ENCODE peak calls at places on chromosomes 6 and 20, in six cellular contexts. One of them, this sample, is unnamed.

GRCh38 chr6:111716325-111716724 is 110.6 kb upstream of the TRAF3IP2 start:
- DNase-seq in SK-N-SH: no peak
- DNase-seq in GM23338: no peak
- DNase-seq in left ventricle myocardium inferior: no peak
- DNase-seq in mucosa of descending colon: no peak
- DNase-seq in MM.1S: no peak
- DNase-seq in this sample: no peak

GRCh38 chr6:134732761-134733160 is 217.1 kb downstream of the ALDH8A1 start:
- DNase-seq in SK-N-SH: no peak
- DNase-seq in GM23338: no peak
- DNase-seq in left ventricle myocardium inferior: no peak
- DNase-seq in mucosa of descending colon: no peak
- DNase-seq in MM.1S: no peak
- DNase-seq in this sample: no peak

GRCh38 chr6:141484726-141485125 is 648.0 kb upstream of the GJE1 start:
- DNase-seq in SK-N-SH: no peak
- DNase-seq in GM23338: no peak
- DNase-seq in left ventricle myocardium inferior: no peak
- DNase-seq in mucosa of descending colon: no peak
- DNase-seq in MM.1S: peak; percentile 86
- DNase-seq in this sample: no peak

GRCh38 chr20:36268501-36269342 is 32.4 kb downstream of the AAR2 start:
- DNase-seq in SK-N-SH: no peak
- DNase-seq in GM23338: no peak
- DNase-seq in left ventricle myocardium inferior: no peak
- DNase-seq in mucosa of descending colon: no peak
- DNase-seq in MM.1S: no peak
- DNase-seq in this sample: peak; percentile 56

GRCh38 chr6:12208190-12208589 is 82.0 kb upstream of the EDN1 start:
- DNase-seq in SK-N-SH: no peak
- DNase-seq in GM23338: no peak
- DNase-seq in left ventricle myocardium inferior: peak; percentile 27
- DNase-seq in mucosa of descending colon: peak; percentile 50
- DNase-seq in MM.1S: no peak
- DNase-seq in this sample: peak; percentile 55

GRCh38 chr6:52361347-52361944 is 505 bp upstream of the PAQR8 start:
- DNase-seq in SK-N-SH: no peak
- DNase-seq in GM23338: peak; percentile 10
- DNase-seq in left ventricle myocardium inferior: peak; percentile 19
- DNase-seq in mucosa of descending colon: peak; percentile 60
- DNase-seq in MM.1S: no peak
- DNase-seq in this sample: no peak

GRCh38 chr20:19497064-19497463 is 261.0 kb upstream of the RIN2 start:
- DNase-seq in SK-N-SH: no peak
- DNase-seq in GM23338: no peak
- DNase-seq in left ventricle myocardium inferior: no peak
- DNase-seq in mucosa of descending colon: no peak
- DNase-seq in MM.1S: no peak
- DNase-seq in this sample: no peak

GRCh38 chr6:30151580-30151979 is 9.4 kb downstream of the TRIM10 start:
- DNase-seq in SK-N-SH: no peak
- DNase-seq in GM23338: no peak
- DNase-seq in left ventricle myocardium inferior: no peak
- DNase-seq in mucosa of descending colon: no peak
- DNase-seq in MM.1S: no peak
- DNase-seq in this sample: no peak

GRCh38 chr6:124795879-124796838 is 166.1 kb upstream of the RNF217 start:
- DNase-seq in SK-N-SH: no peak
- DNase-seq in GM23338: peak; percentile 55
- DNase-seq in left ventricle myocardium inferior: peak; percentile 22
- DNase-seq in mucosa of descending colon: no peak
- DNase-seq in MM.1S: peak; percentile 12
- DNase-seq in this sample: no peak

GRCh38 chr6:52937908-52938307 is 28.4 kb upstream of the GSTA3 start:
- DNase-seq in SK-N-SH: no peak
- DNase-seq in GM23338: no peak
- DNase-seq in left ventricle myocardium inferior: no peak
- DNase-seq in mucosa of descending colon: no peak
- DNase-seq in MM.1S: no peak
- DNase-seq in this sample: no peak

GRCh38 chr20:60993647-60994046 is 258.4 kb upstream of the CDH4 start:
- DNase-seq in SK-N-SH: peak; percentile 17
- DNase-seq in GM23338: peak; percentile 11
- DNase-seq in left ventricle myocardium inferior: no peak
- DNase-seq in mucosa of descending colon: no peak
- DNase-seq in MM.1S: no peak
- DNase-seq in this sample: no peak

GRCh38 chr6:134707342-134707982 is 242.4 kb downstream of the ALDH8A1 start:
- DNase-seq in SK-N-SH: no peak
- DNase-seq in GM23338: peak; percentile 59
- DNase-seq in left ventricle myocardium inferior: no peak
- DNase-seq in mucosa of descending colon: no peak
- DNase-seq in MM.1S: no peak
- DNase-seq in this sample: no peak

GRCh38 chr20:62157387-62158087 is 14.0 kb downstream of the SS18L1 start:
- DNase-seq in SK-N-SH: no peak
- DNase-seq in GM23338: no peak
- DNase-seq in left ventricle myocardium inferior: no peak
- DNase-seq in mucosa of descending colon: no peak
- DNase-seq in MM.1S: no peak
- DNase-seq in this sample: no peak

GRCh38 chr6:88869263-88870023 is 94.0 kb downstream of the RNGTT start:
- DNase-seq in SK-N-SH: no peak
- DNase-seq in GM23338: no peak
- DNase-seq in left ventricle myocardium inferior: no peak
- DNase-seq in mucosa of descending colon: no peak
- DNase-seq in MM.1S: no peak
- DNase-seq in this sample: no peak

GRCh38 chr20:64107736-64108457 is 532 bp upstream of the NPBWR2 start:
- DNase-seq in SK-N-SH: no peak
- DNase-seq in GM23338: peak; percentile 0
- DNase-seq in left ventricle myocardium inferior: peak; percentile 5
- DNase-seq in mucosa of descending colon: no peak
- DNase-seq in MM.1S: no peak
- DNase-seq in this sample: peak; percentile 68

GRCh38 chr6:39892490-39893129 is 41.7 kb downstream of the MOCS1 start:
- DNase-seq in SK-N-SH: peak; percentile 85
- DNase-seq in GM23338: peak; percentile 75
- DNase-seq in left ventricle myocardium inferior: peak; percentile 61
- DNase-seq in mucosa of descending colon: no peak
- DNase-seq in MM.1S: peak; percentile 54
- DNase-seq in this sample: peak; percentile 81

GRCh38 chr20:54477556-54477955 is 2.2 kb downstream of the DOK5 start:
- DNase-seq in SK-N-SH: no peak
- DNase-seq in GM23338: no peak
- DNase-seq in left ventricle myocardium inferior: no peak
- DNase-seq in mucosa of descending colon: no peak
- DNase-seq in MM.1S: no peak
- DNase-seq in this sample: no peak
- H3K4me3 ChIP-seq in SK-N-SH: peak overlapping the region; percentile 80
- H3K4me3 ChIP-seq in GM23338: peak overlapping the region; percentile 94
- H3K4me3 ChIP-seq in left ventricle myocardium inferior: peak overlapping the region; percentile 83
- H3K4me3 ChIP-seq in mucosa of descending colon: no peak overlapping the region
- H3K4me3 ChIP-seq in MM.1S: no peak overlapping the region
- H3K4me3 ChIP-seq in this sample: peak overlapping the region; percentile 65

GRCh38 chr6:36598739-36599318 is 4.7 kb downstream of the SRSF3 start:
- DNase-seq in SK-N-SH: no peak
- DNase-seq in GM23338: no peak
- DNase-seq in left ventricle myocardium inferior: no peak
- DNase-seq in mucosa of descending colon: no peak
- DNase-seq in MM.1S: no peak
- DNase-seq in this sample: no peak
- H3K4me1 ChIP-seq in SK-N-SH: peaks cover 25% of the 10 kb centered on the region
- H3K4me1 ChIP-seq in GM23338: peaks cover 30% of the 10 kb centered on the region
- H3K4me1 ChIP-seq in left ventricle myocardium inferior: peaks cover 96% of the 10 kb centered on the region
- H3K4me1 ChIP-seq in mucosa of descending colon: peaks cover 54% of the 10 kb centered on the region
- H3K4me1 ChIP-seq in MM.1S: peaks cover 21% of the 10 kb centered on the region
- H3K4me1 ChIP-seq in this sample: peaks cover 5% of the 10 kb centered on the region

GRCh38 chr20:57400262-57400701 is 9.1 kb downstream of the RBM38 start:
- DNase-seq in SK-N-SH: no peak
- DNase-seq in GM23338: no peak
- DNase-seq in left ventricle myocardium inferior: no peak
- DNase-seq in mucosa of descending colon: peak; percentile 64
- DNase-seq in MM.1S: peak; percentile 5
- DNase-seq in this sample: no peak

GRCh38 chr20:57400821-57401564 is 9.8 kb downstream of the RBM38 start:
- DNase-seq in SK-N-SH: no peak
- DNase-seq in GM23338: no peak
- DNase-seq in left ventricle myocardium inferior: no peak
- DNase-seq in mucosa of descending colon: peak; percentile 78
- DNase-seq in MM.1S: peak; percentile 4
- DNase-seq in this sample: peak; percentile 51

GRCh38 chr20:57398231-57398821 is 7.1 kb downstream of the RBM38 start:
- DNase-seq in SK-N-SH: no peak
- DNase-seq in GM23338: no peak
- DNase-seq in left ventricle myocardium inferior: peak; percentile 42
- DNase-seq in mucosa of descending colon: peak; percentile 95
- DNase-seq in MM.1S: peak; percentile 98
- DNase-seq in this sample: peak; percentile 59

GRCh38 chr20:57398901-57399535 is 7.8 kb downstream of the RBM38 start:
- DNase-seq in SK-N-SH: no peak
- DNase-seq in GM23338: no peak
- DNase-seq in left ventricle myocardium inferior: no peak
- DNase-seq in mucosa of descending colon: peak; percentile 57
- DNase-seq in MM.1S: no peak
- DNase-seq in this sample: peak; percentile 47

GRCh38 chr20:57399587-57400261 is 8.5 kb downstream of the RBM38 start:
- DNase-seq in SK-N-SH: no peak
- DNase-seq in GM23338: no peak
- DNase-seq in left ventricle myocardium inferior: no peak
- DNase-seq in mucosa of descending colon: peak; percentile 72
- DNase-seq in MM.1S: peak; percentile 48
- DNase-seq in this sample: peak; percentile 83
- H3K36me3 ChIP-seq in SK-N-SH: no peaks in the 10 kb centered on the region
- H3K36me3 ChIP-seq in GM23338: peaks cover 6% of the 10 kb centered on the region
- H3K36me3 ChIP-seq in left ventricle myocardium inferior: peaks cover 63% of the 10 kb centered on the region
- H3K36me3 ChIP-seq in mucosa of descending colon: no peaks in the 10 kb centered on the region
- H3K36me3 ChIP-seq in MM.1S: peaks cover 43% of the 10 kb centered on the region
- H3K36me3 ChIP-seq in this sample: no peaks in the 10 kb centered on the region

DNA sequence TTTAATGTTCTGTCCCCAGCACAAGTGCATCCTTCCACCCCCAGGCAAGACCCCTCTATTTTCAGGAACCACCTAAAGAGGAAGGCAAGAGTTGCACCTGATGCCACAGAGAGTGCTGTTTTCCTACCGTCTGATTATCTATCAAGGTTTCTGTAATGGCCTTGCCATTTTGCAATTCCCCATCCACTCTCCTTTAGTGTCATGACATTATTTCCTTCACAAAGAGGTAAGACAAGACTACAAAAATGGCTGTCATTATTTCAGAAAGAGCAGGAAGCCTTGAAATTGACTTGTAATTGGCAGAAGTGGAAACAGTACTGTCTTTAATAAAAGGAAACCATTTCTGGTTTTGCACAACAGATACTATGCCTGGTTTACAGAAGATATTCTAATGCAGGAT is 426.7 kb downstream of the PTPRT start:
- DNase-seq in SK-N-SH: no peak
- DNase-seq in GM23338: no peak
- DNase-seq in left ventricle myocardium inferior: no peak
- DNase-seq in mucosa of descending colon: no peak
- DNase-seq in MM.1S: no peak
- DNase-seq in this sample: no peak
- H3K4me3 ChIP-seq in SK-N-SH: no peak overlapping the region
- H3K4me3 ChIP-seq in GM23338: no peak overlapping the region
- H3K4me3 ChIP-seq in left ventricle myocardium inferior: no peak overlapping the region
- H3K4me3 ChIP-seq in mucosa of descending colon: no peak overlapping the region
- H3K4me3 ChIP-seq in MM.1S: no peak overlapping the region
- H3K4me3 ChIP-seq in this sample: no peak overlapping the region

DNA sequence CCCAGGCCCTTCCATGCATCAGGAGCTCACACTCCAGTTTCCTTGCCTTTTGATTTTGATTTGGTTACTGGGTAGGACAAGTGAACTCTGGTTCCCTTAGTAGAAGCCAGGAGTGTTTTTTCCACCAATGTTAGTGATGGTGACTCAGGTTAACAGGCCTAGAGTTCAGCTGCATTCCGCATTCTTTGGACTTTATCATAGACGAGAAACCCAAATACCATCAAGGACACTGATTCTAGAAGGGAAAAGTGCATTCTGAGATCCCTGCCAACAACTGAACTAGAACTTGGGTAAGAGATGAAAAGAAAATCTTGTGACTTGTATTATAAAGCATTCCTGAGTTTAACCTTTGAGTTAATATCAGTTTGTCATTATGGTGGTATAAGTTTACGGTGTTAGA is 8.9 kb downstream of the GSS start:
- DNase-seq in SK-N-SH: no peak
- DNase-seq in GM23338: no peak
- DNase-seq in left ventricle myocardium inferior: no peak
- DNase-seq in mucosa of descending colon: no peak
- DNase-seq in MM.1S: no peak
- DNase-seq in this sample: no peak
- H3K4me1 ChIP-seq in SK-N-SH: no peaks in the 10 kb centered on the region
- H3K4me1 ChIP-seq in GM23338: no peaks in the 10 kb centered on the region
- H3K4me1 ChIP-seq in left ventricle myocardium inferior: peaks cover 25% of the 10 kb centered on the region
- H3K4me1 ChIP-seq in mucosa of descending colon: peaks cover 26% of the 10 kb centered on the region
- H3K4me1 ChIP-seq in MM.1S: peaks cover 5% of the 10 kb centered on the region
- H3K4me1 ChIP-seq in this sample: no peaks in the 10 kb centered on the region

GRCh38 chr6:87012035-87012434 is 74.7 kb downstream of the HTR1E start:
- DNase-seq in SK-N-SH: no peak
- DNase-seq in GM23338: no peak
- DNase-seq in left ventricle myocardium inferior: no peak
- DNase-seq in mucosa of descending colon: no peak
- DNase-seq in MM.1S: no peak
- DNase-seq in this sample: no peak
- H3K36me3 ChIP-seq in SK-N-SH: no peaks in the 10 kb centered on the region
- H3K36me3 ChIP-seq in GM23338: no peaks in the 10 kb centered on the region
- H3K36me3 ChIP-seq in left ventricle myocardium inferior: no peaks in the 10 kb centered on the region
- H3K36me3 ChIP-seq in mucosa of descending colon: no peaks in the 10 kb centered on the region
- H3K36me3 ChIP-seq in MM.1S: no peaks in the 10 kb centered on the region
- H3K36me3 ChIP-seq in this sample: no peaks in the 10 kb centered on the region

DNA sequence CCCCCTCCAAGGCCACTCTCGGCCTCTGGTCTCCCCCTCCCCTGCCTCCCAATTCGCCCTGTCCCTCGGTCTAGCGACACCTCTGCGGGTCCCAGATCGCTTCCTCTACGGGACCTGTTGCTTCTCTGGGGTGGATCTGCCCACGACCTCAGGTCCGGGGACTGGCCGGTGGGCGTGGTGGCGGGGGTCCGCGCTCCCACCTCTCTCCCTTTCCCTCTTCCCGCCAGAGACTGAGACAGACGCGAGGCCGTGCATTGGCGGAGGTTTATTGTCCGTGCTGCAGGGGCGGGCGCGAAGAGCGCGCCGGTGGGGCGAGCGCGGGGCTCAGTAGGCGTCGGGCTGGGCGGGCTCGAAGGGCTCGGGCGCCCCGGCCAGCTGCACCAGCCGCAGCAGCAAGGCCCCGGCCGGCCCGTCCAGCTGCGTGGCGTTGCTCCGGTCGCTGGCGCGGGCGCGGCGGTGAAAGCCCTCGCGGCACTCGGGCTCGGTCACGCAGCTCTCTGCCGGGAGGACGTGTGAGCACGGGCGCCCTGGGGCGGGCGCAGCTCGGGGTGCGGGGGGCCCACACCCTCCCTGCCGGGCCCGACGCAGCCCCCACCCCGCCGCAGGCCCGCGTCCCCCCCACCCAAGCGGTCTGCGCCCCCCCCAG is 2.1 kb downstream of the AVP start:
- DNase-seq in SK-N-SH: peak; percentile 86
- DNase-seq in GM23338: peak; percentile 40
- DNase-seq in left ventricle myocardium inferior: no peak
- DNase-seq in mucosa of descending colon: no peak
- DNase-seq in MM.1S: no peak
- DNase-seq in this sample: no peak
- H3K4me3 ChIP-seq in SK-N-SH: no peak overlapping the region
- H3K4me3 ChIP-seq in GM23338: peak overlapping the region; percentile 61
- H3K4me3 ChIP-seq in left ventricle myocardium inferior: peak overlapping the region; percentile 56
- H3K4me3 ChIP-seq in mucosa of descending colon: no peak overlapping the region
- H3K4me3 ChIP-seq in MM.1S: no peak overlapping the region
- H3K4me3 ChIP-seq in this sample: no peak overlapping the region

GRCh38 chr20:47682916-47683315 is 102.4 kb downstream of the SULF2 start:
- DNase-seq in SK-N-SH: no peak
- DNase-seq in GM23338: no peak
- DNase-seq in left ventricle myocardium inferior: no peak
- DNase-seq in mucosa of descending colon: no peak
- DNase-seq in MM.1S: no peak
- DNase-seq in this sample: no peak
- H3K4me1 ChIP-seq in SK-N-SH: peaks cover 8% of the 10 kb centered on the region
- H3K4me1 ChIP-seq in GM23338: no peaks in the 10 kb centered on the region
- H3K4me1 ChIP-seq in left ventricle myocardium inferior: peaks cover 39% of the 10 kb centered on the region
- H3K4me1 ChIP-seq in mucosa of descending colon: no peaks in the 10 kb centered on the region
- H3K4me1 ChIP-seq in MM.1S: no peaks in the 10 kb centered on the region
- H3K4me1 ChIP-seq in this sample: no peaks in the 10 kb centered on the region